ENCODE peak calls at places on chromosome X, in six cellular contexts. One of them, this sample, is unnamed.

GRCh38 chrX:10795721-10796120 is 175.3 kb upstream of the MID1 start:
- DNase-seq in CD8-positive, alpha-beta memory T cell: no peak
- DNase-seq in left lung: no peak
- DNase-seq in lower leg skin: no peak
- DNase-seq in endodermal cell: no peak
- DNase-seq in K562: no peak
- DNase-seq in this sample: no peak

GRCh38 chrX:41384041-41384705 is 50.2 kb downstream of the DDX3X start:
- DNase-seq in CD8-positive, alpha-beta memory T cell: peak
- DNase-seq in left lung: peak
- DNase-seq in lower leg skin: no peak
- DNase-seq in endodermal cell: no peak
- DNase-seq in K562: peak
- DNase-seq in this sample: no peak

GRCh38 chrX:102840871-102841705 is 96.0 kb upstream of the RAB40AL start:
- DNase-seq in CD8-positive, alpha-beta memory T cell: no peak
- DNase-seq in left lung: no peak
- DNase-seq in lower leg skin: no peak
- DNase-seq in endodermal cell: no peak
- DNase-seq in K562: peak
- DNase-seq in this sample: no peak

GRCh38 chrX:43853225-43853828 is 28.9 kb downstream of the MAOB start:
- DNase-seq in CD8-positive, alpha-beta memory T cell: no peak
- DNase-seq in left lung: no peak
- DNase-seq in lower leg skin: no peak
- DNase-seq in endodermal cell: no peak
- DNase-seq in K562: no peak
- DNase-seq in this sample: no peak

GRCh38 chrX:29707088-29707487 is 508.3 kb upstream of the MAGEB2 start:
- DNase-seq in CD8-positive, alpha-beta memory T cell: no peak
- DNase-seq in left lung: no peak
- DNase-seq in lower leg skin: no peak
- DNase-seq in endodermal cell: no peak
- DNase-seq in K562: no peak
- DNase-seq in this sample: no peak

GRCh38 chrX:11998944-11999343 is 139.3 kb upstream of the FRMPD4 start:
- DNase-seq in CD8-positive, alpha-beta memory T cell: no peak
- DNase-seq in left lung: no peak
- DNase-seq in lower leg skin: no peak
- DNase-seq in endodermal cell: no peak
- DNase-seq in K562: no peak
- DNase-seq in this sample: no peak

GRCh38 chrX:43898406-43898805 is 16.2 kb upstream of the MAOB start:
- DNase-seq in CD8-positive, alpha-beta memory T cell: no peak
- DNase-seq in left lung: no peak
- DNase-seq in lower leg skin: no peak
- DNase-seq in endodermal cell: no peak
- DNase-seq in K562: no peak
- DNase-seq in this sample: no peak

GRCh38 chrX:39855748-39856129 is 242.0 kb downstream of the BCOR start:
- DNase-seq in CD8-positive, alpha-beta memory T cell: peak
- DNase-seq in left lung: no peak
- DNase-seq in lower leg skin: no peak
- DNase-seq in endodermal cell: peak
- DNase-seq in K562: peak
- DNase-seq in this sample: no peak

GRCh38 chrX:119389854-119390501 is 9.2 kb upstream of the SLC25A43 start:
- DNase-seq in CD8-positive, alpha-beta memory T cell: no peak
- DNase-seq in left lung: no peak
- DNase-seq in lower leg skin: no peak
- DNase-seq in endodermal cell: peak
- DNase-seq in K562: peak
- DNase-seq in this sample: no peak

GRCh38 chrX:129831486-129831885 is 12.2 kb downstream of the ZDHHC9 start:
- DNase-seq in CD8-positive, alpha-beta memory T cell: no peak
- DNase-seq in left lung: no peak
- DNase-seq in lower leg skin: peak
- DNase-seq in endodermal cell: no peak
- DNase-seq in K562: no peak
- DNase-seq in this sample: no peak

GRCh38 chrX:101931104-101931493 is 728 bp downstream of the ZMAT1 start:
- DNase-seq in CD8-positive, alpha-beta memory T cell: no peak
- DNase-seq in left lung: no peak
- DNase-seq in lower leg skin: no peak
- DNase-seq in endodermal cell: no peak
- DNase-seq in K562: no peak
- DNase-seq in this sample: no peak

GRCh38 chrX:38627683-38628082 is 66.3 kb downstream of the TSPAN7 start:
- DNase-seq in CD8-positive, alpha-beta memory T cell: no peak
- DNase-seq in left lung: no peak
- DNase-seq in lower leg skin: no peak
- DNase-seq in endodermal cell: peak
- DNase-seq in K562: peak
- DNase-seq in this sample: no peak

GRCh38 chrX:113920661-113921060 is 663.2 kb upstream of the HTR2C start:
- DNase-seq in CD8-positive, alpha-beta memory T cell: no peak
- DNase-seq in left lung: no peak
- DNase-seq in lower leg skin: no peak
- DNase-seq in endodermal cell: no peak
- DNase-seq in K562: no peak
- DNase-seq in this sample: no peak

GRCh38 chrX:139889760-139890159 is 43.1 kb downstream of the ATP11C start:
- DNase-seq in CD8-positive, alpha-beta memory T cell: no peak
- DNase-seq in left lung: no peak
- DNase-seq in lower leg skin: no peak
- DNase-seq in endodermal cell: no peak
- DNase-seq in K562: no peak
- DNase-seq in this sample: no peak

GRCh38 chrX:153687121-153688039 is at the start of gene SLC6A8:
- DNase-seq in CD8-positive, alpha-beta memory T cell: peak
- DNase-seq in left lung: peak
- DNase-seq in lower leg skin: peak
- DNase-seq in endodermal cell: peak
- DNase-seq in K562: peak
- DNase-seq in this sample: no peak

GRCh38 chrX:101429934-101430333 is 21.9 kb downstream of the HNRNPH2 start:
- DNase-seq in CD8-positive, alpha-beta memory T cell: no peak
- DNase-seq in left lung: no peak
- DNase-seq in lower leg skin: no peak
- DNase-seq in endodermal cell: no peak
- DNase-seq in K562: no peak
- DNase-seq in this sample: no peak

GRCh38 chrX:108245462-108245861 is 153.9 kb downstream of the ATG4A start:
- DNase-seq in CD8-positive, alpha-beta memory T cell: no peak
- DNase-seq in left lung: no peak
- DNase-seq in lower leg skin: no peak
- DNase-seq in endodermal cell: peak
- DNase-seq in K562: no peak
- DNase-seq in this sample: no peak

GRCh38 chrX:37846934-37847732 is at the start of gene DYNLT3:
- DNase-seq in CD8-positive, alpha-beta memory T cell: peak
- DNase-seq in left lung: peak
- DNase-seq in lower leg skin: peak
- DNase-seq in endodermal cell: peak
- DNase-seq in K562: peak
- DNase-seq in this sample: peak

DNA sequence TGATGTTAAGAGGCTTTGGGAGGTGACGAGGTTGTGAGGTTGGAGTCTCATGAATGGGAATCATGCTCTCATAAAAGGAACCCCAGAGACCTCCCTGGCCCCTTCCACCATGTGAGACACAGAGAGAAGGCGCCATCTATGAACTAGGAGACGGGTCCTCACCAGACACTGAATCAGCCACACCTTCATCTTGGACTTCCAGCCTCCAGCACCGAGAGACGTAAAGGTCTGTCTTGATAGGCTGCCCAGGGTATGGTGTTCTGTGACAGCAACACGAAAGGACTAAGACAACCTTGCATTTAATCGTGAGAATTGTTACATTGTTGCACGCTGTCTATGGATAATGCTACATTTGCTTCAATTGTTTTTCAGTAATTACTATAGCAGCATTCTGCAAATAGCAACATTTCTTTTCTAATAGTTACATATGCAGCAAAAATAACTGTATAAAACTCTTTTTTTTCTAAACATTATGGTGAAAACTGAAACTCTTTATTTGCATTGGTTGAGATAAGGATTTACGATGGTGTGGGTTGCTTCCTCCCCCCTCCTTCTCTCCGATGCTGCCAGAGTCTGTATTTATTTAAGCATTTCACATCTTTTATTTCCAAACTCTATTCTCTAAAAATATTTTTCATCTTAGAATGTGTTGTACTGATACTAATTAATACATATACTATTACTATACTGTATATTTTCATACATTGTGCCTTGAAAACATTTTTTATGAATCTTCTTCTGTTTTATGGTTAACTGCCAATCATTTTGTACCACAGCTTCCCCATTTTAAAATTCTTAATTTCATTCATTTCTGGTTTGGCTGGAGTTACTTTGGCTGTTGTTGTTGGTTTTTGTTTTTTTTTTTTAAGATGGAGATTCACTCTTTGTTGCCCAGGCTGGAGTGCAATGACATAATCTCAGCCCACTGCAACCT is 26.4 kb upstream of the AKAP17A start:
- DNase-seq in CD8-positive, alpha-beta memory T cell: no peak
- DNase-seq in left lung: no peak
- DNase-seq in lower leg skin: peak
- DNase-seq in endodermal cell: no peak
- DNase-seq in K562: no peak
- DNase-seq in this sample: no peak
- H3K4me3 ChIP-seq in CD8-positive, alpha-beta memory T cell: no peak
- H3K4me3 ChIP-seq in left lung: no peak
- H3K4me3 ChIP-seq in lower leg skin: no peak
- H3K4me3 ChIP-seq in endodermal cell: no peak
- H3K4me3 ChIP-seq in K562: no peak
- H3K4me3 ChIP-seq in this sample: no peak

GRCh38 chrX:49160908-49161307 is 1.6 kb upstream of the MAGIX start:
- DNase-seq in CD8-positive, alpha-beta memory T cell: no peak
- DNase-seq in left lung: no peak
- DNase-seq in lower leg skin: no peak
- DNase-seq in endodermal cell: no peak
- DNase-seq in K562: no peak
- DNase-seq in this sample: no peak

GRCh38 chrX:49155900-49156837 is 6.4 kb upstream of the MAGIX start:
- DNase-seq in CD8-positive, alpha-beta memory T cell: peak
- DNase-seq in left lung: peak
- DNase-seq in lower leg skin: peak
- DNase-seq in endodermal cell: peak
- DNase-seq in K562: peak
- DNase-seq in this sample: peak

GRCh38 chrX:49155243-49155899 is 7.2 kb upstream of the MAGIX start:
- DNase-seq in CD8-positive, alpha-beta memory T cell: no peak
- DNase-seq in left lung: peak
- DNase-seq in lower leg skin: no peak
- DNase-seq in endodermal cell: peak
- DNase-seq in K562: peak
- DNase-seq in this sample: no peak

GRCh38 chrX:49153467-49153866 is 9.1 kb upstream of the MAGIX start:
- DNase-seq in CD8-positive, alpha-beta memory T cell: no peak
- DNase-seq in left lung: no peak
- DNase-seq in lower leg skin: no peak
- DNase-seq in endodermal cell: no peak
- DNase-seq in K562: no peak
- DNase-seq in this sample: no peak

DNA sequence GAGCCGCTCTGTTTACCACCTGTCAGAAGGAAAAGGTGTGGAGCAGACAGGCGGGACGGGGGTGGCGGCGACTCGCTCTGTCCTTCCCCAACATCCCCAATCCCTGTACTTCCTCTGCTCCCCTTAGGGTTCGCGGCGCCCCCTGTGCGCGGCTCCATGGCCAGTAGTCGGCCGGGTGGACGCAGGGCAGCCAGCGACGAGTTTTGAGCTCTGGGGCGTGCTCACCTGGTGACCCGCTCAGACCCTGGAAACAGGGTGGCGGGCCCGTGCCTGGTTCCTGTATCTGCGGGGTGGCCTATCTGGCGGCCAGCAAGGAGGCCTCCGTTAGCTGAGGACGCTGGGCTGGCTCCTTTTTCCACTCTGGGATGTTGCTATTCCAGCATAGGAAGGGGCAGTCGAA is 5.4 kb upstream of the MAGIX start:
- DNase-seq in CD8-positive, alpha-beta memory T cell: no peak
- DNase-seq in left lung: no peak
- DNase-seq in lower leg skin: no peak
- DNase-seq in endodermal cell: peak
- DNase-seq in K562: no peak
- DNase-seq in this sample: no peak
- H3K4me3 ChIP-seq in CD8-positive, alpha-beta memory T cell: no peak
- H3K4me3 ChIP-seq in left lung: no peak
- H3K4me3 ChIP-seq in lower leg skin: no peak
- H3K4me3 ChIP-seq in endodermal cell: no peak
- H3K4me3 ChIP-seq in K562: no peak
- H3K4me3 ChIP-seq in this sample: no peak

GRCh38 chrX:30971761-30972603 is 82.9 kb upstream of the TAB3 start:
- DNase-seq in CD8-positive, alpha-beta memory T cell: no peak
- DNase-seq in left lung: no peak
- DNase-seq in lower leg skin: no peak
- DNase-seq in endodermal cell: peak
- DNase-seq in K562: peak
- DNase-seq in this sample: no peak

GRCh38 chrX:30961805-30962204 is 72.8 kb upstream of the TAB3 start:
- DNase-seq in CD8-positive, alpha-beta memory T cell: no peak
- DNase-seq in left lung: no peak
- DNase-seq in lower leg skin: no peak
- DNase-seq in endodermal cell: no peak
- DNase-seq in K562: no peak
- DNase-seq in this sample: no peak

GRCh38 chrX:30965751-30966150 is 76.7 kb upstream of the TAB3 start:
- DNase-seq in CD8-positive, alpha-beta memory T cell: no peak
- DNase-seq in left lung: no peak
- DNase-seq in lower leg skin: no peak
- DNase-seq in endodermal cell: no peak
- DNase-seq in K562: no peak
- DNase-seq in this sample: no peak

DNA sequence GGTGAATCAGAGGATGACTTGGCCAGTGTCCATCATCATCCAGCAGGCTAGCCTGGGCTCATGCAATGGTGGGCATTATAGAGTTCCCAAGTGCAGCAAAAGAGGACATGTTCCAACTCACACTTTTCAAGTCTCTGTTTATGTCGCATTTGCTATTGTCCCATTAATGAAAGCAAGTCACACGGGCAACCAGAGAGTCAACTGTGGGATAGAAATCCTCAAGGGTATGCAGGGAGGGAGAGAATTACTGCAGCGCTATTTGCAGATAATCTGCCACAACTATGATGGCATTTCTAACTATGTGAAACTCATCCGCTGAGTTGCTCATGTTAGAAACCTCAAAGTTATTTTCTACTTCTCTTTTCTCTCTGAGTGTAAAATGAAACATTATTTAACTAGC is 78.5 kb upstream of the TAB3 start:
- DNase-seq in CD8-positive, alpha-beta memory T cell: no peak
- DNase-seq in left lung: no peak
- DNase-seq in lower leg skin: no peak
- DNase-seq in endodermal cell: no peak
- DNase-seq in K562: no peak
- DNase-seq in this sample: no peak
- H3K4me3 ChIP-seq in CD8-positive, alpha-beta memory T cell: no peak
- H3K4me3 ChIP-seq in left lung: no peak
- H3K4me3 ChIP-seq in lower leg skin: no peak
- H3K4me3 ChIP-seq in endodermal cell: no peak
- H3K4me3 ChIP-seq in K562: no peak
- H3K4me3 ChIP-seq in this sample: no peak

GRCh38 chrX:121641560-121641959 is 594.1 kb downstream of the GLUD2 start:
- DNase-seq in CD8-positive, alpha-beta memory T cell: no peak
- DNase-seq in left lung: no peak
- DNase-seq in lower leg skin: no peak
- DNase-seq in endodermal cell: no peak
- DNase-seq in K562: no peak
- DNase-seq in this sample: no peak
- H3K4me3 ChIP-seq in CD8-positive, alpha-beta memory T cell: no peak
- H3K4me3 ChIP-seq in left lung: no peak
- H3K4me3 ChIP-seq in lower leg skin: no peak
- H3K4me3 ChIP-seq in endodermal cell: no peak
- H3K4me3 ChIP-seq in K562: no peak
- H3K4me3 ChIP-seq in this sample: no peak

This sample was measured in coronary artery.